ENCODE peak calls at places on chromosomes 16 and 17, in five cellular contexts. One of them, this sample, is unnamed.

GRCh38 chr16:55001931-55002330 is 71.3 kb downstream of the IRX5 start:
- DNase-seq in A549: no peak
- DNase-seq in left ventricle myocardium inferior: no peak
- DNase-seq in B cell: no peak
- DNase-seq in fibroblast of lung: peak
- DNase-seq in this sample: no peak

GRCh38 chr17:61338000-61338864 is 61.4 kb upstream of the TBX2 start:
- DNase-seq in A549: peak
- DNase-seq in fibroblast of lung: peak
- DNase-seq in left ventricle myocardium inferior: no peak
- DNase-seq in B cell: no peak
- DNase-seq in this sample: no peak

GRCh38 chr17:75024686-75025397 is 12.4 kb downstream of the MRPL58 start:
- DNase-seq in A549: no peak
- DNase-seq in B cell: no peak
- DNase-seq in fibroblast of lung: no peak
- DNase-seq in left ventricle myocardium inferior: no peak
- DNase-seq in this sample: peak

GRCh38 chr16:78122774-78123315 is 23.4 kb downstream of the WWOX start:
- DNase-seq in B cell: peak
- DNase-seq in fibroblast of lung: peak
- DNase-seq in A549: peak
- DNase-seq in left ventricle myocardium inferior: no peak
- DNase-seq in this sample: peak

GRCh38 chr16:84396537-84397008 is 28.2 kb downstream of the ATP2C2 start:
- DNase-seq in fibroblast of lung: peak
- DNase-seq in left ventricle myocardium inferior: no peak
- DNase-seq in A549: peak
- DNase-seq in B cell: no peak
- DNase-seq in this sample: no peak

GRCh38 chr16:57042157-57043111 is 49.9 kb upstream of the CPNE2 start:
- DNase-seq in B cell: peak
- DNase-seq in A549: no peak
- DNase-seq in left ventricle myocardium inferior: no peak
- DNase-seq in fibroblast of lung: peak
- DNase-seq in this sample: no peak

GRCh38 chr17:72022328-72022727 is 98.5 kb upstream of the SOX9 start:
- DNase-seq in fibroblast of lung: no peak
- DNase-seq in left ventricle myocardium inferior: no peak
- DNase-seq in A549: no peak
- DNase-seq in B cell: no peak
- DNase-seq in this sample: no peak

GRCh38 chr16:89175280-89176146 is 4.0 kb downstream of the CDH15 start:
- DNase-seq in A549: no peak
- DNase-seq in B cell: no peak
- DNase-seq in left ventricle myocardium inferior: no peak
- DNase-seq in fibroblast of lung: no peak
- DNase-seq in this sample: no peak

GRCh38 chr17:76130473-76130872 is 10.6 kb downstream of the FOXJ1 start:
- DNase-seq in fibroblast of lung: no peak
- DNase-seq in B cell: no peak
- DNase-seq in left ventricle myocardium inferior: no peak
- DNase-seq in A549: no peak
- DNase-seq in this sample: no peak

GRCh38 chr17:71409712-71410111 is 711.1 kb upstream of the SOX9 start:
- DNase-seq in A549: no peak
- DNase-seq in fibroblast of lung: peak
- DNase-seq in B cell: no peak
- DNase-seq in left ventricle myocardium inferior: no peak
- DNase-seq in this sample: no peak

GRCh38 chr16:67445126-67445426 is 14.2 kb downstream of the HSD11B2 start:
- DNase-seq in B cell: no peak
- DNase-seq in left ventricle myocardium inferior: no peak
- DNase-seq in A549: no peak
- DNase-seq in fibroblast of lung: no peak
- DNase-seq in this sample: no peak

GRCh38 chr17:72843591-72843990 is 248.9 kb downstream of the SLC39A11 start:
- DNase-seq in left ventricle myocardium inferior: no peak
- DNase-seq in fibroblast of lung: no peak
- DNase-seq in A549: no peak
- DNase-seq in B cell: no peak
- DNase-seq in this sample: no peak

GRCh38 chr17:46950997-46951621 is 27.9 kb downstream of the RPRML start:
- DNase-seq in left ventricle myocardium inferior: no peak
- DNase-seq in A549: no peak
- DNase-seq in fibroblast of lung: no peak
- DNase-seq in B cell: no peak
- DNase-seq in this sample: no peak

GRCh38 chr16:19115148-19116021 is 1.6 kb downstream of the ITPRIPL2 start:
- DNase-seq in fibroblast of lung: no peak
- DNase-seq in A549: no peak
- DNase-seq in B cell: no peak
- DNase-seq in left ventricle myocardium inferior: peak
- DNase-seq in this sample: no peak

GRCh38 chr16:89784409-89784808 is 32.0 kb downstream of the FANCA start:
- DNase-seq in fibroblast of lung: no peak
- DNase-seq in left ventricle myocardium inferior: no peak
- DNase-seq in B cell: no peak
- DNase-seq in A549: no peak
- DNase-seq in this sample: no peak

GRCh38 chr17:29155966-29156338 is 24.2 kb downstream of the MYO18A start:
- DNase-seq in left ventricle myocardium inferior: no peak
- DNase-seq in B cell: no peak
- DNase-seq in A549: no peak
- DNase-seq in fibroblast of lung: peak
- DNase-seq in this sample: no peak

GRCh38 chr16:73753931-73754330 is 542.7 kb upstream of the PSMD7 start:
- DNase-seq in A549: no peak
- DNase-seq in fibroblast of lung: no peak
- DNase-seq in left ventricle myocardium inferior: no peak
- DNase-seq in B cell: no peak
- DNase-seq in this sample: no peak

GRCh38 chr17:31405941-31406371 is 14.5 kb downstream of the RAB11FIP4 start:
- DNase-seq in B cell: no peak
- DNase-seq in fibroblast of lung: no peak
- DNase-seq in A549: no peak
- DNase-seq in left ventricle myocardium inferior: no peak
- DNase-seq in this sample: no peak

GRCh38 chr16:5916711-5917191 is 819.2 kb upstream of the EEF2KMT start:
- DNase-seq in A549: no peak
- DNase-seq in B cell: no peak
- DNase-seq in fibroblast of lung: peak
- DNase-seq in left ventricle myocardium inferior: no peak
- DNase-seq in this sample: no peak

GRCh38 chr16:5917436-5917835 is 819.8 kb upstream of the EEF2KMT start:
- DNase-seq in A549: no peak
- DNase-seq in fibroblast of lung: no peak
- DNase-seq in B cell: no peak
- DNase-seq in left ventricle myocardium inferior: no peak
- DNase-seq in this sample: no peak

GRCh38 chr16:5918553-5919127 is 821.0 kb upstream of the EEF2KMT start:
- DNase-seq in fibroblast of lung: no peak
- DNase-seq in left ventricle myocardium inferior: no peak
- DNase-seq in B cell: no peak
- DNase-seq in A549: no peak
- DNase-seq in this sample: no peak
- TF ChIP-seq CTCF in fibroblast of lung: no peak
- TF ChIP-seq CTCF in left ventricle myocardium inferior: no peak
- TF ChIP-seq CTCF in B cell: no peak
- TF ChIP-seq CTCF in A549: no peak
- TF ChIP-seq CTCF in this sample: peak

GRCh38 chr17:81189670-81190530 is 23.9 kb upstream of the AATK start:
- DNase-seq in A549: peak
- DNase-seq in left ventricle myocardium inferior: no peak
- DNase-seq in B cell: no peak
- DNase-seq in fibroblast of lung: no peak
- DNase-seq in this sample: no peak
- TF ChIP-seq CTCF in A549: peak
- TF ChIP-seq CTCF in left ventricle myocardium inferior: peak
- TF ChIP-seq CTCF in B cell: no peak
- TF ChIP-seq CTCF in fibroblast of lung: no peak
- TF ChIP-seq CTCF in this sample: no peak

DNA sequence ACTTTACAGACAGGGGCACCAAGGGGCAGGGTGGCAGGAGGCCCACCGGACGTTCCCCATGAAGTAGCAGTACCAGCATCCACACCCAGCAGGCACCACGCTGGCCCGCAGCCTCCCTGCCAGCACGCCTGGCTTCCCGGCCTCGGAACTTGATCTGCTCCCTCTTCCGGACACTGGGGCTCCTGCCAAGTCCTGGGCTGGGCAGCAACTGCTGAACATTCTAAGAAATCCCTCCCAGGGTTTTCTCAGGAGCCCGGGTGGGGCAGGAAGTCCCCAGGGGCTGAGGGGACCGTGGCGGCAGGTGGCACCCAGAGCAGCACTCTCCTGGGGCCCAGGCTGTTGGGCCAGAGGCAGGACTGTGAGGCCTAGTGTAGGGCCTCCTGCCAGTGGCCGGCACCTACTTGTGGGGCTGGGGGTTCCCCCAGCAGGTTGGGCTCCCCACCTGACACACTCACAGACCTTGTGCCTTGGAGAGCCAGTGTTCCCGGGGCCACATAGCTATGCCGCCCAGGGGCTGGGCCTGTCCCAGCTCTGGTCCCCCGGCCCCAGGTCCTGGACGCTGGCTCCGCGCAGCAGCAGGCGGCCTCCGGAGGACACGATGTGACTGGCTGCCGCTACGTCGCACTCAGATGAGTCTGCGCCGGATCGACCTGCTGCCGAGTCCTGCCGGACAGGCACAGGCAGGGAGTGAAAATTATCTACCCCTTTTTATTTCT is 86.2 kb upstream of the CBX4 start:
- DNase-seq in left ventricle myocardium inferior: peak
- DNase-seq in B cell: no peak
- DNase-seq in A549: peak
- DNase-seq in fibroblast of lung: peak
- DNase-seq in this sample: peak
- TF ChIP-seq CTCF in left ventricle myocardium inferior: peak
- TF ChIP-seq CTCF in B cell: no peak
- TF ChIP-seq CTCF in A549: no peak
- TF ChIP-seq CTCF in fibroblast of lung: peak
- TF ChIP-seq CTCF in this sample: no peak

GRCh38 chr17:67121317-67121887 is 77.0 kb downstream of the CACNG1 start:
- DNase-seq in B cell: no peak
- DNase-seq in left ventricle myocardium inferior: no peak
- DNase-seq in A549: no peak
- DNase-seq in fibroblast of lung: no peak
- DNase-seq in this sample: no peak

GRCh38 chr17:67123692-67124091 is 79.3 kb downstream of the CACNG1 start:
- DNase-seq in fibroblast of lung: no peak
- DNase-seq in A549: no peak
- DNase-seq in B cell: no peak
- DNase-seq in left ventricle myocardium inferior: no peak
- DNase-seq in this sample: no peak

GRCh38 chr17:67116045-67116575 is 71.8 kb downstream of the CACNG1 start:
- DNase-seq in left ventricle myocardium inferior: no peak
- DNase-seq in fibroblast of lung: no peak
- DNase-seq in B cell: no peak
- DNase-seq in A549: no peak
- DNase-seq in this sample: no peak

GRCh38 chr17:67124469-67125148 is 80.3 kb downstream of the CACNG1 start:
- DNase-seq in B cell: no peak
- DNase-seq in left ventricle myocardium inferior: no peak
- DNase-seq in A549: no peak
- DNase-seq in fibroblast of lung: no peak
- DNase-seq in this sample: no peak

DNA sequence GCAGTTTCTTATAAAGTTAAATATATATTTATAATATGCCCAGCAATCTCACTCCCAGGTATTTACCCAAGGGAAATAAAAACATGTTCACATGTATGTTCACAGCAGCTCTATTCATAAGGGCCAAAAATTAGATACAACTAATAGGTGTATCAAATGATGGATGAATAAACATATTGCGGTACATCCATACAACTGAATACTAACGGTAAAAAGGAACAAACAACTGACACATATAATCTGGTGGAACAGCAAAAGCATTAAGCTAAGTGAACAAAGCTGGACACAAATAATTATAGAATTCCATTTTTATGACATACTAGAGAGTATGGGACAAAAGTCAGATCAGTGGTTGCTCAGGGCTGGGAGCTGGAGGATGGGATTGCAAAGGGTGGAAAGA is 74.7 kb downstream of the CACNG1 start:
- DNase-seq in B cell: no peak
- DNase-seq in A549: no peak
- DNase-seq in fibroblast of lung: no peak
- DNase-seq in left ventricle myocardium inferior: no peak
- DNase-seq in this sample: no peak
- TF ChIP-seq CTCF in B cell: no peak
- TF ChIP-seq CTCF in A549: no peak
- TF ChIP-seq CTCF in fibroblast of lung: no peak
- TF ChIP-seq CTCF in left ventricle myocardium inferior: no peak
- TF ChIP-seq CTCF in this sample: no peak

GRCh38 chr16:2858245-2859025 is 465 bp upstream of the PRSS22 start:
- DNase-seq in A549: no peak
- DNase-seq in fibroblast of lung: no peak
- DNase-seq in B cell: no peak
- DNase-seq in left ventricle myocardium inferior: no peak
- DNase-seq in this sample: no peak
- TF ChIP-seq CTCF in A549: no peak
- TF ChIP-seq CTCF in fibroblast of lung: no peak
- TF ChIP-seq CTCF in B cell: no peak
- TF ChIP-seq CTCF in left ventricle myocardium inferior: no peak
- TF ChIP-seq CTCF in this sample: no peak

GRCh38 chr17:79888811-79889634 is 49.8 kb upstream of the CBX4 start:
- DNase-seq in left ventricle myocardium inferior: no peak
- DNase-seq in fibroblast of lung: no peak
- DNase-seq in A549: no peak
- DNase-seq in B cell: no peak
- DNase-seq in this sample: no peak
- TF ChIP-seq CTCF in left ventricle myocardium inferior: no peak
- TF ChIP-seq CTCF in fibroblast of lung: no peak
- TF ChIP-seq CTCF in A549: no peak
- TF ChIP-seq CTCF in B cell: no peak
- TF ChIP-seq CTCF in this sample: no peak